ENCODE peak calls at places on chromosomes 7 and 10, in four cellular contexts. I, J, A and L are unnamed samples.
A peak's percentile ranks its signal among the peaks of the same experiment; 100 is the strongest.

GRCh38 chr7:130959743-130960207 is 225.8 kb upstream of the KLF14 start:
- DNase-seq in J (no peak), I (no peak), A (no peak), L (no peak)

GRCh38 chr7:140325600-140325999 is 72.7 kb downstream of the SLC37A3 start:
- DNase-seq in A (no peak), J (no peak), I (no peak), L (no peak)

GRCh38 chr7:83119496-83119895 is 43.2 kb downstream of the PCLO start:
- DNase-seq in I (no peak), A (no peak), J (no peak), L (no peak)

GRCh38 chr7:8913687-8914086 is 480.3 kb downstream of the NXPH1 start:
- DNase-seq in I (no peak), A (no peak), J (no peak), L (no peak)

GRCh38 chr10:122445469-122445868 is 9.0 kb upstream of the ARMS2 start:
- DNase-seq in A (no peak), J (no peak), I (no peak), L (no peak)

GRCh38 chr10:79314761-79315601 is 32.3 kb upstream of the PPIF start:
- DNase-seq in J (no peak), I (no peak), A (peak; percentile 63), L (no peak)

GRCh38 chr10:22988581-22989360 is 60.9 kb downstream of the ARMC3 start:
- DNase-seq in I (peak; percentile 67), A (no peak), J (peak; percentile 39), L (peak; percentile 65)

GRCh38 chr7:1225462-1226154 is 7.1 kb upstream of the UNCX start:
- DNase-seq in A (no peak), I (no peak), J (no peak), L (no peak)

GRCh38 chr7:85186083-85186520 is 754 bp downstream of the SEMA3D start:
- DNase-seq in J (peak; percentile 16), A (peak; percentile 35), I (peak; percentile 26), L (no peak)

GRCh38 chr10:64075604-64076003 is 554.4 kb downstream of the REEP3 start:
- DNase-seq in I (no peak), A (no peak), J (no peak), L (no peak)

GRCh38 chr7:131013716-131014115 is 279.7 kb upstream of the KLF14 start:
- DNase-seq in A (no peak), J (no peak), I (no peak), L (no peak)

GRCh38 chr10:93995182-93995581 is 1.5 kb downstream of the PLCE1 start:
- DNase-seq in A (no peak), J (no peak), I (no peak), L (no peak)
- H3K4me3 ChIP-seq in A (peak overlapping the region; percentile 81), J (no peak overlapping the region), I (peak overlapping the region; percentile 73), L (no peak overlapping the region)

GRCh38 chr10:100743626-100744135 is 1.7 kb upstream of the PAX2 start:
- DNase-seq in J (no peak), A (no peak), I (peak; percentile 52), L (peak; percentile 72)
- H3K4me1 ChIP-seq in J (peaks cover 37% of the 10 kb centered on the region), A (peaks cover 21% of the 10 kb centered on the region), I (peaks cover 54% of the 10 kb centered on the region), L (peaks cover 60% of the 10 kb centered on the region)

GRCh38 chr10:76150139-76150885 is 718.9 kb downstream of the LRMDA start:
- DNase-seq in A (no peak), J (peak; percentile 42), I (peak; percentile 30), L (peak; percentile 13)

GRCh38 chr10:76149602-76150138 is 718.2 kb downstream of the LRMDA start:
- DNase-seq in A (no peak), I (no peak), J (no peak), L (no peak)

GRCh38 chr10:76152186-76152585 is 720.8 kb downstream of the LRMDA start:
- DNase-seq in I (no peak), J (no peak), A (no peak), L (no peak)

GRCh38 chr10:76150886-76151288 is 719.5 kb downstream of the LRMDA start:
- DNase-seq in I (peak; percentile 32), A (no peak), J (no peak), L (no peak)

DNA sequence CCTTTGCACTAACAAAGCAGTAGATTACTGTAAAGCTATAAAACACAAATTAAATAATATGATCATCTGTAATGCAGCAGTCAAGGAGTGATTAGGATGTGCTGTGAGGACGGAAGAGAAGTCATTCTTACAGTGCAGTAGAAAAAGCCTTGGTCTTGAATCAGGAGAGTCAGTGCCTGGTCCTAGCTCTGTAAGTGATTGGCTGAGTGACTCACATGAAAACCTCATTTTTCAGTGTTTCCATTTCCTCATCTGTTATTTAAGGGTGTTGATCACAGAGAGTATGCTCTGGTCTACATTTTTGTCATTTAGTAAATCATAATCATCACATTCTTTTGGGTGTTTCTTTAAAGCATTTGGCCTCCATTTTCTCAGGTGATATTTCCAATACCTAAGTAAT is 717.8 kb downstream of the LRMDA start:
- DNase-seq in I (no peak), J (no peak), A (no peak), L (no peak)
- H3K4me3 ChIP-seq in I (no peak overlapping the region), J (no peak overlapping the region), A (no peak overlapping the region), L (no peak overlapping the region)

GRCh38 chr10:69335063-69335587 is 56.8 kb downstream of the HK1 start:
- DNase-seq in A (peak; percentile 69), J (no peak), I (no peak), L (no peak)

GRCh38 chr10:69335613-69336012 is 57.3 kb downstream of the HK1 start:
- DNase-seq in I (no peak), A (no peak), J (no peak), L (no peak)

GRCh38 chr10:69337312-69338132 is 59.2 kb downstream of the HK1 start:
- DNase-seq in J (no peak), I (no peak), A (peak; percentile 56), L (no peak)

GRCh38 chr10:69338133-69338456 is 59.8 kb downstream of the HK1 start:
- DNase-seq in I (no peak), A (peak; percentile 52), J (no peak), L (no peak)

DNA sequence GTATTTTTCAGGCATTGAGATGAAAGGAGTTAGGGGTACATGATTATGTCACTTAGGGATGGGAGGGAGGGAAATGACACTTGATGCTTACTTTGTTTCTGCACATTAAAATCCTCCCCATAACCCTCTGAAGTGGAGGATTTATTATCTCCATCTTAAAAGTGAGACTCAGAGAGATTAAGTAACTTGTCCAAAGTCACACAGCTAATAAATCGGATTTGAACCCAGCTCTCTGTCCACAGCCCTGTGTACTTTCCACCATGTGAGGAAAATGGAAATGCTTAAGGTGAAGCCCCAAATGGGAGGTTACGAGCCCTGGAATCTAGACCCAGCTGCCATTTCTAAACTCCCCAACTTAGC is 58.6 kb downstream of the HK1 start:
- DNase-seq in J (no peak), A (no peak), I (no peak), L (no peak)
- H3K4me1 ChIP-seq in J (peaks cover 20% of the 10 kb centered on the region), A (peaks cover 84% of the 10 kb centered on the region), I (peaks cover 71% of the 10 kb centered on the region), L (peaks cover 29% of the 10 kb centered on the region)

DNA sequence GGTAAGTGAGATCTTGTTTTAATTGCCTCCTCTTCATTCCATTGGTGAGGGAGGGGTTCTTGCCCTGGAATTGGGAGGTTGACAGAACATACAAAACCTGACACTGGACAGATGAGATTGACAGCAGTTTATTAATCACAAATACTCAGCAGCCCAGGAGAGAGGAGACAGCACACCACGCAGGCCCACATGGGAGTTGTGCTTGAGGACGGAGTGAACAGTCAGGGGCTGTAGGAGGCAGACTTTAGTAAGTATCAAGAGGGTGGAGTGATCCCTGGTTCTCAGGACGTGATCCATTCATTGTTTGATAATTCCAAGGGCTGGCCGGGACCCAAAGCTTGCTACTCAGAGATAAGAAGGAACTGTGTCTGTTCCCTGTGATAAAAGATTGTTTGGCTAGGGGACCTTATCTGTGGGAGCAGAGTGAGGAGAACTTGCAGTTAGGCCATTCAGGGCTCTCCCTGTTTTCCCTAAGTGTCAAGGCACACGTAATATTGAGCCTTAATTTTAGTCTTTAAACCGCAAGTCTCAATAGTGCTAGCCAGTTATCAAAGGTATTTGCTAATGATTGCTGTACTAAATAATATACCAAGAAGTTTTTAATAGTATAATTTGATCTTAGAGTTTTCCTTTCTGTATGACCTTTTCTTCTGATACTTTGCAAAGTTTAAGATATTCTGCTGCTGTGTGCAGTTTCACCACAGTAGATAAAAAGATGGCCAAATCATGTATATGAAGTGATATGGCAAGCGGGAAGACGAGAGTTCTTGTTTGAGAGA is 14.5 kb downstream of the CAPZA2 start:
- DNase-seq in A (no peak), J (no peak), I (peak; percentile 79), L (peak; percentile 40)
- H3K4me3 ChIP-seq in A (peak overlapping the region; percentile 12), J (no peak overlapping the region), I (no peak overlapping the region), L (no peak overlapping the region)

GRCh38 chr7:97015279-97015678 is 9.4 kb downstream of the DLX5 start:
- DNase-seq in I (no peak), A (no peak), J (no peak), L (no peak)
- H3K4me1 ChIP-seq in I (peaks cover 14% of the 10 kb centered on the region), A (peaks cover 15% of the 10 kb centered on the region), J (peaks cover 5% of the 10 kb centered on the region), L (peaks cover 10% of the 10 kb centered on the region)